ENCODE peak calls at places on chromosomes 6 and 20, in eight cellular contexts. One of them, this sample, is unnamed.

GRCh38 chr20:63178889-63179751 is 36.8 kb downstream of the YTHDF1 start:
- DNase-seq in A673: peak; percentile 60
- DNase-seq in Peyer's patch: no peak
- DNase-seq in RWPE2: no peak
- DNase-seq in tibial artery: no peak
- DNase-seq in HFF-Myc: no peak
- DNase-seq in heart left ventricle: peak; percentile 33
- DNase-seq in fibroblast of mammary gland: no peak
- DNase-seq in this sample: peak; percentile 69

GRCh38 chr6:44508646-44509045 is 121.1 kb downstream of the CDC5L start:
- DNase-seq in heart left ventricle: no peak
- DNase-seq in tibial artery: no peak
- DNase-seq in Peyer's patch: no peak
- DNase-seq in fibroblast of mammary gland: peak; percentile 76
- DNase-seq in A673: no peak
- DNase-seq in RWPE2: no peak
- DNase-seq in HFF-Myc: no peak
- DNase-seq in this sample: no peak

GRCh38 chr6:19892250-19892649 is 55.1 kb downstream of the ID4 start:
- DNase-seq in RWPE2: peak; percentile 88
- DNase-seq in HFF-Myc: no peak
- DNase-seq in heart left ventricle: no peak
- DNase-seq in tibial artery: no peak
- DNase-seq in fibroblast of mammary gland: no peak
- DNase-seq in Peyer's patch: no peak
- DNase-seq in A673: no peak
- DNase-seq in this sample: no peak

GRCh38 chr6:116424001-116424400 is 37.2 kb upstream of the CALHM6 start:
- DNase-seq in Peyer's patch: no peak
- DNase-seq in fibroblast of mammary gland: peak; percentile 90
- DNase-seq in A673: no peak
- DNase-seq in RWPE2: no peak
- DNase-seq in heart left ventricle: no peak
- DNase-seq in tibial artery: no peak
- DNase-seq in HFF-Myc: no peak
- DNase-seq in this sample: no peak

GRCh38 chr6:160293844-160294243 is 35.2 kb upstream of the SLC22A2 start:
- DNase-seq in fibroblast of mammary gland: no peak
- DNase-seq in RWPE2: no peak
- DNase-seq in Peyer's patch: no peak
- DNase-seq in HFF-Myc: no peak
- DNase-seq in heart left ventricle: no peak
- DNase-seq in A673: no peak
- DNase-seq in tibial artery: no peak
- DNase-seq in this sample: no peak

GRCh38 chr20:49290608-49291191 is 12.8 kb upstream of the ZNFX1 start:
- DNase-seq in RWPE2: no peak
- DNase-seq in heart left ventricle: no peak
- DNase-seq in fibroblast of mammary gland: no peak
- DNase-seq in HFF-Myc: no peak
- DNase-seq in Peyer's patch: no peak
- DNase-seq in tibial artery: no peak
- DNase-seq in A673: no peak
- DNase-seq in this sample: no peak

GRCh38 chr6:40874495-40874894 is 164.5 kb downstream of the UNC5CL start:
- DNase-seq in fibroblast of mammary gland: no peak
- DNase-seq in tibial artery: no peak
- DNase-seq in A673: peak; percentile 35
- DNase-seq in RWPE2: no peak
- DNase-seq in heart left ventricle: no peak
- DNase-seq in Peyer's patch: no peak
- DNase-seq in HFF-Myc: no peak
- DNase-seq in this sample: no peak

GRCh38 chr6:31829633-31830492 is 2.3 kb downstream of the HSPA1B start:
- DNase-seq in A673: peak; percentile 77
- DNase-seq in Peyer's patch: no peak
- DNase-seq in fibroblast of mammary gland: peak; percentile 57
- DNase-seq in heart left ventricle: no peak
- DNase-seq in RWPE2: no peak
- DNase-seq in HFF-Myc: no peak
- DNase-seq in tibial artery: no peak
- DNase-seq in this sample: no peak

GRCh38 chr6:6695711-6696048 is 107.2 kb downstream of the LY86 start:
- DNase-seq in A673: no peak
- DNase-seq in HFF-Myc: no peak
- DNase-seq in fibroblast of mammary gland: peak; percentile 67
- DNase-seq in heart left ventricle: no peak
- DNase-seq in RWPE2: no peak
- DNase-seq in Peyer's patch: no peak
- DNase-seq in tibial artery: no peak
- DNase-seq in this sample: no peak

GRCh38 chr20:42634096-42634495 is 555.6 kb downstream of the PTPRT start:
- DNase-seq in fibroblast of mammary gland: no peak
- DNase-seq in RWPE2: no peak
- DNase-seq in tibial artery: no peak
- DNase-seq in A673: no peak
- DNase-seq in HFF-Myc: no peak
- DNase-seq in heart left ventricle: no peak
- DNase-seq in Peyer's patch: no peak
- DNase-seq in this sample: no peak

GRCh38 chr20:62344092-62344491 is 23.0 kb downstream of the LAMA5 start:
- DNase-seq in fibroblast of mammary gland: no peak
- DNase-seq in RWPE2: no peak
- DNase-seq in A673: no peak
- DNase-seq in tibial artery: no peak
- DNase-seq in HFF-Myc: no peak
- DNase-seq in heart left ventricle: no peak
- DNase-seq in Peyer's patch: no peak
- DNase-seq in this sample: no peak

GRCh38 chr6:109441069-109441816 is 719 bp downstream of the SMPD2 start:
- DNase-seq in HFF-Myc: no peak
- DNase-seq in Peyer's patch: peak; percentile 79
- DNase-seq in fibroblast of mammary gland: peak; percentile 31
- DNase-seq in tibial artery: peak; percentile 67
- DNase-seq in heart left ventricle: peak; percentile 45
- DNase-seq in A673: peak; percentile 61
- DNase-seq in RWPE2: no peak
- DNase-seq in this sample: peak; percentile 59

GRCh38 chr20:57287007-57287810 is 20.8 kb upstream of the BMP7 start:
- DNase-seq in Peyer's patch: no peak
- DNase-seq in fibroblast of mammary gland: no peak
- DNase-seq in HFF-Myc: no peak
- DNase-seq in heart left ventricle: no peak
- DNase-seq in RWPE2: no peak
- DNase-seq in tibial artery: no peak
- DNase-seq in A673: no peak
- DNase-seq in this sample: no peak

GRCh38 chr6:15269619-15270018 is 23.8 kb downstream of the JARID2 start:
- DNase-seq in heart left ventricle: no peak
- DNase-seq in Peyer's patch: no peak
- DNase-seq in A673: no peak
- DNase-seq in RWPE2: no peak
- DNase-seq in HFF-Myc: no peak
- DNase-seq in tibial artery: no peak
- DNase-seq in fibroblast of mammary gland: no peak
- DNase-seq in this sample: no peak

GRCh38 chr6:25028346-25028745 is 92.6 kb upstream of the RIPOR2 start:
- DNase-seq in Peyer's patch: no peak
- DNase-seq in A673: peak; percentile 64
- DNase-seq in heart left ventricle: no peak
- DNase-seq in fibroblast of mammary gland: no peak
- DNase-seq in HFF-Myc: no peak
- DNase-seq in tibial artery: no peak
- DNase-seq in RWPE2: no peak
- DNase-seq in this sample: no peak

GRCh38 chr6:149095842-149096241 is 221.7 kb upstream of the TAB2 start:
- DNase-seq in HFF-Myc: no peak
- DNase-seq in heart left ventricle: no peak
- DNase-seq in A673: no peak
- DNase-seq in Peyer's patch: no peak
- DNase-seq in fibroblast of mammary gland: no peak
- DNase-seq in RWPE2: no peak
- DNase-seq in tibial artery: no peak
- DNase-seq in this sample: no peak

GRCh38 chr20:16803965-16804792 is 56.0 kb downstream of the OTOR start:
- DNase-seq in HFF-Myc: peak; percentile 6
- DNase-seq in A673: peak; percentile 86
- DNase-seq in Peyer's patch: peak; percentile 54
- DNase-seq in tibial artery: peak; percentile 23
- DNase-seq in heart left ventricle: peak; percentile 12
- DNase-seq in RWPE2: no peak
- DNase-seq in fibroblast of mammary gland: peak; percentile 37
- DNase-seq in this sample: peak; percentile 52

GRCh38 chr6:159692303-159693127 is 526 bp downstream of the SOD2 start:
- DNase-seq in Peyer's patch: peak; percentile 77
- DNase-seq in heart left ventricle: peak; percentile 47
- DNase-seq in HFF-Myc: no peak
- DNase-seq in fibroblast of mammary gland: no peak
- DNase-seq in RWPE2: peak; percentile 72
- DNase-seq in tibial artery: peak; percentile 52
- DNase-seq in A673: peak; percentile 60
- DNase-seq in this sample: peak; percentile 53

GRCh38 chr6:107075951-107076381 is 39.3 kb downstream of the BEND3 start:
- DNase-seq in HFF-Myc: no peak
- DNase-seq in A673: peak; percentile 33
- DNase-seq in RWPE2: no peak
- DNase-seq in tibial artery: no peak
- DNase-seq in heart left ventricle: no peak
- DNase-seq in fibroblast of mammary gland: peak; percentile 58
- DNase-seq in Peyer's patch: no peak
- DNase-seq in this sample: no peak

GRCh38 chr20:47262008-47262364 is 94.5 kb downstream of the ZMYND8 start:
- DNase-seq in heart left ventricle: no peak
- DNase-seq in A673: no peak
- DNase-seq in tibial artery: no peak
- DNase-seq in Peyer's patch: no peak
- DNase-seq in fibroblast of mammary gland: no peak
- DNase-seq in HFF-Myc: no peak
- DNase-seq in RWPE2: no peak
- DNase-seq in this sample: no peak

GRCh38 chr6:162528538-162528937 is 199.0 kb downstream of the PRKN start:
- DNase-seq in A673: no peak
- DNase-seq in heart left ventricle: no peak
- DNase-seq in Peyer's patch: no peak
- DNase-seq in tibial artery: no peak
- DNase-seq in RWPE2: no peak
- DNase-seq in HFF-Myc: no peak
- DNase-seq in fibroblast of mammary gland: no peak
- DNase-seq in this sample: no peak

GRCh38 chr6:27795697-27796494 is 116.3 kb downstream of the OR2B2 start:
- DNase-seq in heart left ventricle: peak; percentile 51
- DNase-seq in RWPE2: no peak
- DNase-seq in Peyer's patch: no peak
- DNase-seq in A673: peak; percentile 93
- DNase-seq in tibial artery: no peak
- DNase-seq in HFF-Myc: peak; percentile 97
- DNase-seq in fibroblast of mammary gland: peak; percentile 93
- DNase-seq in this sample: peak; percentile 93
- H3K4me3 ChIP-seq in heart left ventricle: no peak overlapping the region
- H3K4me3 ChIP-seq in RWPE2: no peak overlapping the region
- H3K4me3 ChIP-seq in Peyer's patch: no peak overlapping the region
- H3K4me3 ChIP-seq in A673: no peak overlapping the region
- H3K4me3 ChIP-seq in tibial artery: no peak overlapping the region
- H3K4me3 ChIP-seq in HFF-Myc: no peak overlapping the region
- H3K4me3 ChIP-seq in fibroblast of mammary gland: no peak overlapping the region
- H3K4me3 ChIP-seq in this sample: no peak overlapping the region

GRCh38 chr6:167797871-167798265 is 28.8 kb upstream of the AFDN start:
- DNase-seq in A673: no peak
- DNase-seq in tibial artery: no peak
- DNase-seq in HFF-Myc: no peak
- DNase-seq in fibroblast of mammary gland: no peak
- DNase-seq in Peyer's patch: no peak
- DNase-seq in heart left ventricle: no peak
- DNase-seq in RWPE2: no peak
- DNase-seq in this sample: no peak

GRCh38 chr6:167795321-167795811 is 31.3 kb upstream of the AFDN start:
- DNase-seq in tibial artery: no peak
- DNase-seq in heart left ventricle: no peak
- DNase-seq in fibroblast of mammary gland: no peak
- DNase-seq in Peyer's patch: no peak
- DNase-seq in A673: no peak
- DNase-seq in HFF-Myc: no peak
- DNase-seq in RWPE2: no peak
- DNase-seq in this sample: no peak

GRCh38 chr6:167795874-167796667 is 30.6 kb upstream of the AFDN start:
- DNase-seq in A673: no peak
- DNase-seq in fibroblast of mammary gland: no peak
- DNase-seq in HFF-Myc: no peak
- DNase-seq in tibial artery: no peak
- DNase-seq in RWPE2: no peak
- DNase-seq in heart left ventricle: peak; percentile 49
- DNase-seq in Peyer's patch: peak; percentile 78
- DNase-seq in this sample: no peak

GRCh38 chr6:167797079-167797870 is 29.4 kb upstream of the AFDN start:
- DNase-seq in heart left ventricle: no peak
- DNase-seq in HFF-Myc: no peak
- DNase-seq in tibial artery: no peak
- DNase-seq in A673: no peak
- DNase-seq in RWPE2: no peak
- DNase-seq in Peyer's patch: peak; percentile 89
- DNase-seq in fibroblast of mammary gland: no peak
- DNase-seq in this sample: no peak

DNA sequence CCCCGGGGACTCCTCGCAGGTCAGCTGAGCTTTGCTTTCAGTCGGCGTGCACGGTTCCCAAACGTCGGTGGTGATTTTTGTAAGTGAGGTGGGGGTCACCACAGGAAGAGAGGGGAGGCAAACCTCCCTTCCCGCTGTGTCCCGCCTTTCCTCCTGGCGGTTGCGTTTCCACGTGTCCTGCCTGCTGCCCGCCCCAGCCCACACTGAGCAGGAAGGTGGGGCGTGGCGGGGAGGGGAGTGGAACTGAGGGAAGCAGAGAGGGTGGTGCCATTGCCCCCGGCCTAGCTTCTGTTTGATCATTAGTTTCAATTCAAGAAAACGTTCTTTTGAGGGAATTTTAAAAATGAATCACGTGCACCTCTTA is 30.1 kb upstream of the AFDN start:
- DNase-seq in heart left ventricle: peak; percentile 41
- DNase-seq in RWPE2: no peak
- DNase-seq in tibial artery: no peak
- DNase-seq in A673: no peak
- DNase-seq in fibroblast of mammary gland: no peak
- DNase-seq in Peyer's patch: peak; percentile 79
- DNase-seq in HFF-Myc: no peak
- DNase-seq in this sample: no peak
- H3K4me3 ChIP-seq in heart left ventricle: peak overlapping the region; percentile 57
- H3K4me3 ChIP-seq in RWPE2: no peak overlapping the region
- H3K4me3 ChIP-seq in tibial artery: peak overlapping the region; percentile 26
- H3K4me3 ChIP-seq in A673: no peak overlapping the region
- H3K4me3 ChIP-seq in fibroblast of mammary gland: no peak overlapping the region
- H3K4me3 ChIP-seq in Peyer's patch: peak overlapping the region; percentile 56
- H3K4me3 ChIP-seq in HFF-Myc: no peak overlapping the region
- H3K4me3 ChIP-seq in this sample: no peak overlapping the region

GRCh38 chr6:1726341-1726763 is 116.6 kb downstream of the FOXC1 start:
- DNase-seq in tibial artery: no peak
- DNase-seq in RWPE2: no peak
- DNase-seq in HFF-Myc: no peak
- DNase-seq in A673: no peak
- DNase-seq in heart left ventricle: no peak
- DNase-seq in fibroblast of mammary gland: no peak
- DNase-seq in Peyer's patch: no peak
- DNase-seq in this sample: no peak
- H3K4me3 ChIP-seq in tibial artery: no peak overlapping the region
- H3K4me3 ChIP-seq in RWPE2: no peak overlapping the region
- H3K4me3 ChIP-seq in HFF-Myc: no peak overlapping the region
- H3K4me3 ChIP-seq in A673: no peak overlapping the region
- H3K4me3 ChIP-seq in heart left ventricle: no peak overlapping the region
- H3K4me3 ChIP-seq in fibroblast of mammary gland: no peak overlapping the region
- H3K4me3 ChIP-seq in Peyer's patch: no peak overlapping the region
- H3K4me3 ChIP-seq in this sample: no peak overlapping the region

GRCh38 chr20:14334306-14334930 is 3.0 kb downstream of the FLRT3 start:
- DNase-seq in heart left ventricle: no peak
- DNase-seq in fibroblast of mammary gland: peak; percentile 60
- DNase-seq in HFF-Myc: peak; percentile 22
- DNase-seq in tibial artery: no peak
- DNase-seq in RWPE2: no peak
- DNase-seq in A673: peak; percentile 34
- DNase-seq in Peyer's patch: no peak
- DNase-seq in this sample: no peak
- H3K4me3 ChIP-seq in heart left ventricle: no peak overlapping the region
- H3K4me3 ChIP-seq in fibroblast of mammary gland: no peak overlapping the region
- H3K4me3 ChIP-seq in HFF-Myc: peak overlapping the region; percentile 42
- H3K4me3 ChIP-seq in tibial artery: no peak overlapping the region
- H3K4me3 ChIP-seq in RWPE2: peak overlapping the region; percentile 43
- H3K4me3 ChIP-seq in A673: no peak overlapping the region
- H3K4me3 ChIP-seq in Peyer's patch: peak overlapping the region; percentile 25
- H3K4me3 ChIP-seq in this sample: no peak overlapping the region